ENCODE peak calls at places on chromosomes 11 and 22, in six cellular contexts. One of them, this sample, is unnamed.
A peak's percentile ranks its signal among the peaks of the same experiment; 100 is the strongest.

GRCh38 chr11:15861256-15861655 is 495.1 kb downstream of the SOX6 start:
- DNase-seq in IMR-90: no peak
- DNase-seq in fibroblast of lung: no peak
- DNase-seq in HepG2: no peak
- DNase-seq in A549: no peak
- DNase-seq in OCI-LY7: no peak
- DNase-seq in this sample: no peak

GRCh38 chr22:36871669-36872081 is 10.9 kb downstream of the NCF4 start:
- DNase-seq in HepG2: no peak
- DNase-seq in A549: no peak
- DNase-seq in fibroblast of lung: no peak
- DNase-seq in IMR-90: no peak
- DNase-seq in OCI-LY7: no peak
- DNase-seq in this sample: peak; percentile 74

GRCh38 chr11:79046365-79046764 is 394.5 kb downstream of the TENM4 start:
- DNase-seq in IMR-90: peak; percentile 13
- DNase-seq in fibroblast of lung: peak; percentile 84
- DNase-seq in OCI-LY7: no peak
- DNase-seq in A549: no peak
- DNase-seq in HepG2: no peak
- DNase-seq in this sample: no peak

GRCh38 chr11:71342116-71342515 is 89.7 kb upstream of the SHANK2 start:
- DNase-seq in HepG2: no peak
- DNase-seq in IMR-90: peak; percentile 77
- DNase-seq in OCI-LY7: no peak
- DNase-seq in fibroblast of lung: peak; percentile 40
- DNase-seq in A549: no peak
- DNase-seq in this sample: no peak

GRCh38 chr11:66969584-66970205 is 5.4 kb upstream of the C11orf86 start:
- DNase-seq in IMR-90: peak; percentile 87
- DNase-seq in HepG2: no peak
- DNase-seq in A549: no peak
- DNase-seq in OCI-LY7: no peak
- DNase-seq in fibroblast of lung: peak; percentile 85
- DNase-seq in this sample: no peak

GRCh38 chr11:33689089-33689488 is 11.5 kb downstream of the C11orf91 start:
- DNase-seq in OCI-LY7: no peak
- DNase-seq in IMR-90: no peak
- DNase-seq in A549: no peak
- DNase-seq in HepG2: no peak
- DNase-seq in fibroblast of lung: peak; percentile 32
- DNase-seq in this sample: no peak

GRCh38 chr11:14445542-14446530 is 53.8 kb downstream of the COPB1 start:
- DNase-seq in IMR-90: peak; percentile 52
- DNase-seq in OCI-LY7: no peak
- DNase-seq in A549: no peak
- DNase-seq in fibroblast of lung: peak; percentile 14
- DNase-seq in HepG2: no peak
- DNase-seq in this sample: no peak

GRCh38 chr22:42800731-42801536 is 56.1 kb downstream of the ARFGAP3 start:
- DNase-seq in fibroblast of lung: no peak
- DNase-seq in OCI-LY7: no peak
- DNase-seq in A549: no peak
- DNase-seq in HepG2: peak; percentile 98
- DNase-seq in IMR-90: no peak
- DNase-seq in this sample: no peak

GRCh38 chr11:5620606-5621521 is 3.9 kb upstream of the TRIM34 start:
- DNase-seq in OCI-LY7: no peak
- DNase-seq in A549: peak; percentile 80
- DNase-seq in HepG2: peak; percentile 42
- DNase-seq in IMR-90: peak; percentile 95
- DNase-seq in fibroblast of lung: peak; percentile 89
- DNase-seq in this sample: peak; percentile 42

GRCh38 chr11:8356731-8357504 is 93.2 kb upstream of the LMO1 start:
- DNase-seq in A549: no peak
- DNase-seq in HepG2: no peak
- DNase-seq in fibroblast of lung: peak; percentile 16
- DNase-seq in OCI-LY7: no peak
- DNase-seq in IMR-90: no peak
- DNase-seq in this sample: no peak

GRCh38 chr11:67416416-67417335 is 1.2 kb downstream of the CARNS1 start:
- DNase-seq in fibroblast of lung: peak; percentile 18
- DNase-seq in OCI-LY7: no peak
- DNase-seq in A549: no peak
- DNase-seq in HepG2: peak; percentile 64
- DNase-seq in IMR-90: no peak
- DNase-seq in this sample: no peak

GRCh38 chr11:97739892-97740782 is 1280.6 kb upstream of the CNTN5 start:
- DNase-seq in IMR-90: peak; percentile 59
- DNase-seq in OCI-LY7: no peak
- DNase-seq in A549: no peak
- DNase-seq in HepG2: peak; percentile 13
- DNase-seq in fibroblast of lung: peak; percentile 91
- DNase-seq in this sample: no peak

GRCh38 chr11:316031-316701 is 2.3 kb downstream of the IFITM1 start:
- DNase-seq in fibroblast of lung: no peak
- DNase-seq in OCI-LY7: no peak
- DNase-seq in A549: no peak
- DNase-seq in IMR-90: no peak
- DNase-seq in HepG2: no peak
- DNase-seq in this sample: no peak

GRCh38 chr22:40651057-40651456 is 14.5 kb upstream of the MRTFA start:
- DNase-seq in OCI-LY7: no peak
- DNase-seq in HepG2: no peak
- DNase-seq in A549: no peak
- DNase-seq in IMR-90: no peak
- DNase-seq in fibroblast of lung: no peak
- DNase-seq in this sample: no peak

GRCh38 chr11:78050964-78051831 is 12.5 kb upstream of the THRSP start:
- DNase-seq in IMR-90: peak; percentile 80
- DNase-seq in fibroblast of lung: peak; percentile 32
- DNase-seq in A549: no peak
- DNase-seq in HepG2: peak; percentile 65
- DNase-seq in OCI-LY7: no peak
- DNase-seq in this sample: peak; percentile 80

GRCh38 chr22:33163815-33164214 is 105.6 kb upstream of the SYN3 start:
- DNase-seq in A549: no peak
- DNase-seq in HepG2: no peak
- DNase-seq in OCI-LY7: no peak
- DNase-seq in fibroblast of lung: no peak
- DNase-seq in IMR-90: no peak
- DNase-seq in this sample: no peak

GRCh38 chr11:70582886-70583641 is 184.7 kb downstream of the CTTN start:
- DNase-seq in A549: no peak
- DNase-seq in IMR-90: no peak
- DNase-seq in fibroblast of lung: no peak
- DNase-seq in HepG2: no peak
- DNase-seq in OCI-LY7: no peak
- DNase-seq in this sample: no peak

GRCh38 chr11:90434858-90435257 is 212.0 kb upstream of the CHORDC1 start:
- DNase-seq in A549: no peak
- DNase-seq in OCI-LY7: no peak
- DNase-seq in HepG2: peak; percentile 35
- DNase-seq in fibroblast of lung: peak; percentile 4
- DNase-seq in IMR-90: no peak
- DNase-seq in this sample: no peak
- TF ChIP-seq CTCF in A549: no peak
- TF ChIP-seq CTCF in OCI-LY7: no peak
- TF ChIP-seq CTCF in HepG2: peak; percentile 50
- TF ChIP-seq CTCF in fibroblast of lung: no peak
- TF ChIP-seq CTCF in IMR-90: no peak
- TF ChIP-seq CTCF in this sample: peak; percentile 59

DNA sequence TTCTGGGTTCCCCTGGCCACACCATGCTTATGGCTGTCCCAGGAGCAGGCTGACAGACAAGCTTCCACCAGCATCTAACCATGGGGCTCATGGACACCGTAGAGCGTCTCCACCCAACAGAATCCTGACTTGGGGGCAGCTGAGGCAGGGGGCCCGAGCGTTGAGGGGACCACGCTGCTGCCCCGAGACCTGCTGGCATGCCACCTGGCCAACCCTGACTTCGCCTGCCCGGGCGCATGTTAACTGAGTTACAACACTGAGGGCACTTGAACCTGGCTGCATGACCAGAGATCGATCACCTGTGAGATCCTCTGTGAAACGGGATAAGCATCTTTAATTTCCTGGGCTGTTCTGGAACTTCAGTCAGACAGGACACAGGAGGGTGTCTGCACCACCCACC is 13.7 kb downstream of the PPM1F start:
- DNase-seq in IMR-90: no peak
- DNase-seq in HepG2: no peak
- DNase-seq in A549: no peak
- DNase-seq in OCI-LY7: no peak
- DNase-seq in fibroblast of lung: no peak
- DNase-seq in this sample: no peak
- H3K4me2 ChIP-seq in IMR-90: no peak overlapping the region
- H3K4me2 ChIP-seq in HepG2: peak overlapping the region; percentile 96
- H3K4me2 ChIP-seq in A549: peak overlapping the region; percentile 85
- H3K4me2 ChIP-seq in OCI-LY7: peak overlapping the region; percentile 86
- H3K4me2 ChIP-seq in fibroblast of lung: peak overlapping the region; percentile 95
- H3K4me2 ChIP-seq in this sample: no peak overlapping the region

GRCh38 chr11:65551572-65552398 is 6.4 kb downstream of the LTBP3 start:
- DNase-seq in OCI-LY7: peak; percentile 91
- DNase-seq in fibroblast of lung: peak; percentile 23
- DNase-seq in HepG2: peak; percentile 70
- DNase-seq in IMR-90: peak; percentile 22
- DNase-seq in A549: peak; percentile 58
- DNase-seq in this sample: peak; percentile 63
- H3K4me3 ChIP-seq in OCI-LY7: no peak overlapping the region
- H3K4me3 ChIP-seq in fibroblast of lung: no peak overlapping the region
- H3K4me3 ChIP-seq in HepG2: no peak overlapping the region
- H3K4me3 ChIP-seq in IMR-90: no peak overlapping the region
- H3K4me3 ChIP-seq in A549: no peak overlapping the region
- H3K4me3 ChIP-seq in this sample: no peak overlapping the region

GRCh38 chr11:68843703-68844312 is 2.1 kb upstream of the CPT1A start:
- DNase-seq in fibroblast of lung: peak; percentile 15
- DNase-seq in A549: no peak
- DNase-seq in OCI-LY7: peak; percentile 70
- DNase-seq in HepG2: peak; percentile 67
- DNase-seq in IMR-90: no peak
- DNase-seq in this sample: peak; percentile 91
- TF ChIP-seq CTCF in fibroblast of lung: no peak
- TF ChIP-seq CTCF in A549: no peak
- TF ChIP-seq CTCF in OCI-LY7: peak; percentile 72
- TF ChIP-seq CTCF in HepG2: peak; percentile 90
- TF ChIP-seq CTCF in IMR-90: peak; percentile 5
- TF ChIP-seq CTCF in this sample: peak; percentile 79

This sample was measured in PC-9.